ENCODE peak calls at places on chromosomes 12 and 14, in eight cellular contexts. One of them, this sample, is unnamed.

GRCh38 chr14:91714805-91715204 is 17.1 kb downstream of the CATSPERB start:
- DNase-seq in Caco-2: peak; percentile 27
- DNase-seq in lung: no peak
- DNase-seq in tibial artery: no peak
- DNase-seq in SK-N-MC: no peak
- DNase-seq in CD8-positive, alpha-beta T cell: no peak
- DNase-seq in mucosa of descending colon: peak; percentile 19
- DNase-seq in GM23248: no peak
- DNase-seq in this sample: no peak

GRCh38 chr12:130224613-130225012 is 62.3 kb downstream of the FZD10 start:
- DNase-seq in Caco-2: no peak
- DNase-seq in lung: no peak
- DNase-seq in tibial artery: no peak
- DNase-seq in SK-N-MC: no peak
- DNase-seq in CD8-positive, alpha-beta T cell: no peak
- DNase-seq in mucosa of descending colon: no peak
- DNase-seq in GM23248: no peak
- DNase-seq in this sample: no peak

GRCh38 chr12:52044284-52044983 is 6.8 kb upstream of the NR4A1 start:
- DNase-seq in Caco-2: no peak
- DNase-seq in lung: peak; percentile 52
- DNase-seq in tibial artery: peak; percentile 92
- DNase-seq in SK-N-MC: no peak
- DNase-seq in CD8-positive, alpha-beta T cell: no peak
- DNase-seq in mucosa of descending colon: no peak
- DNase-seq in GM23248: peak; percentile 94
- DNase-seq in this sample: no peak

GRCh38 chr14:53516261-53516774 is 363.2 kb upstream of the DDHD1 start:
- DNase-seq in Caco-2: no peak
- DNase-seq in lung: no peak
- DNase-seq in tibial artery: no peak
- DNase-seq in SK-N-MC: no peak
- DNase-seq in CD8-positive, alpha-beta T cell: no peak
- DNase-seq in mucosa of descending colon: no peak
- DNase-seq in GM23248: peak; percentile 89
- DNase-seq in this sample: no peak

GRCh38 chr14:91654836-91655235 is 77.0 kb downstream of the CATSPERB start:
- DNase-seq in Caco-2: no peak
- DNase-seq in lung: no peak
- DNase-seq in tibial artery: no peak
- DNase-seq in SK-N-MC: no peak
- DNase-seq in CD8-positive, alpha-beta T cell: no peak
- DNase-seq in mucosa of descending colon: no peak
- DNase-seq in GM23248: no peak
- DNase-seq in this sample: no peak

GRCh38 chr12:68479832-68480291 is 130.8 kb upstream of the RAP1B start:
- DNase-seq in Caco-2: no peak
- DNase-seq in lung: no peak
- DNase-seq in tibial artery: no peak
- DNase-seq in SK-N-MC: no peak
- DNase-seq in CD8-positive, alpha-beta T cell: no peak
- DNase-seq in mucosa of descending colon: no peak
- DNase-seq in GM23248: peak; percentile 63
- DNase-seq in this sample: no peak

GRCh38 chr14:85416771-85417170 is 113.2 kb upstream of the FLRT2 start:
- DNase-seq in Caco-2: no peak
- DNase-seq in lung: no peak
- DNase-seq in tibial artery: no peak
- DNase-seq in SK-N-MC: peak; percentile 52
- DNase-seq in CD8-positive, alpha-beta T cell: no peak
- DNase-seq in mucosa of descending colon: no peak
- DNase-seq in GM23248: peak; percentile 84
- DNase-seq in this sample: no peak

GRCh38 chr14:92387610-92388009 is 64.6 kb downstream of the SLC24A4 start:
- DNase-seq in Caco-2: no peak
- DNase-seq in lung: no peak
- DNase-seq in tibial artery: no peak
- DNase-seq in SK-N-MC: no peak
- DNase-seq in CD8-positive, alpha-beta T cell: no peak
- DNase-seq in mucosa of descending colon: no peak
- DNase-seq in GM23248: no peak
- DNase-seq in this sample: no peak

GRCh38 chr12:126862500-126862899 is 1404.5 kb upstream of the TMEM132C start:
- DNase-seq in Caco-2: no peak
- DNase-seq in lung: no peak
- DNase-seq in tibial artery: no peak
- DNase-seq in SK-N-MC: no peak
- DNase-seq in CD8-positive, alpha-beta T cell: no peak
- DNase-seq in mucosa of descending colon: no peak
- DNase-seq in GM23248: no peak
- DNase-seq in this sample: no peak

GRCh38 chr12:98895086-98895651 is 250.1 kb downstream of the APAF1 start:
- DNase-seq in Caco-2: no peak
- DNase-seq in lung: no peak
- DNase-seq in tibial artery: no peak
- DNase-seq in SK-N-MC: no peak
- DNase-seq in CD8-positive, alpha-beta T cell: no peak
- DNase-seq in mucosa of descending colon: no peak
- DNase-seq in GM23248: no peak
- DNase-seq in this sample: no peak

GRCh38 chr12:96136129-96136528 is 58.0 kb upstream of the ELK3 start:
- DNase-seq in Caco-2: no peak
- DNase-seq in lung: no peak
- DNase-seq in tibial artery: no peak
- DNase-seq in SK-N-MC: no peak
- DNase-seq in CD8-positive, alpha-beta T cell: no peak
- DNase-seq in mucosa of descending colon: no peak
- DNase-seq in GM23248: peak; percentile 58
- DNase-seq in this sample: no peak

GRCh38 chr12:108855284-108856169 is 1.9 kb downstream of the SSH1 start:
- DNase-seq in Caco-2: peak; percentile 37
- DNase-seq in lung: no peak
- DNase-seq in tibial artery: no peak
- DNase-seq in SK-N-MC: no peak
- DNase-seq in CD8-positive, alpha-beta T cell: no peak
- DNase-seq in mucosa of descending colon: no peak
- DNase-seq in GM23248: no peak
- DNase-seq in this sample: no peak

GRCh38 chr14:54025661-54026060 is 69.0 kb upstream of the BMP4 start:
- DNase-seq in Caco-2: peak; percentile 22
- DNase-seq in lung: peak; percentile 30
- DNase-seq in tibial artery: no peak
- DNase-seq in SK-N-MC: no peak
- DNase-seq in CD8-positive, alpha-beta T cell: no peak
- DNase-seq in mucosa of descending colon: peak; percentile 14
- DNase-seq in GM23248: peak; percentile 24
- DNase-seq in this sample: no peak

GRCh38 chr12:38163442-38163801 is 153.2 kb upstream of the ALG10B start:
- DNase-seq in Caco-2: no peak
- DNase-seq in lung: no peak
- DNase-seq in tibial artery: no peak
- DNase-seq in SK-N-MC: no peak
- DNase-seq in CD8-positive, alpha-beta T cell: no peak
- DNase-seq in mucosa of descending colon: no peak
- DNase-seq in GM23248: no peak
- DNase-seq in this sample: no peak

GRCh38 chr12:51972424-51972812 is 20.9 kb downstream of the ACVR1B start:
- DNase-seq in Caco-2: no peak
- DNase-seq in lung: no peak
- DNase-seq in tibial artery: no peak
- DNase-seq in SK-N-MC: no peak
- DNase-seq in CD8-positive, alpha-beta T cell: no peak
- DNase-seq in mucosa of descending colon: no peak
- DNase-seq in GM23248: no peak
- DNase-seq in this sample: no peak

DNA sequence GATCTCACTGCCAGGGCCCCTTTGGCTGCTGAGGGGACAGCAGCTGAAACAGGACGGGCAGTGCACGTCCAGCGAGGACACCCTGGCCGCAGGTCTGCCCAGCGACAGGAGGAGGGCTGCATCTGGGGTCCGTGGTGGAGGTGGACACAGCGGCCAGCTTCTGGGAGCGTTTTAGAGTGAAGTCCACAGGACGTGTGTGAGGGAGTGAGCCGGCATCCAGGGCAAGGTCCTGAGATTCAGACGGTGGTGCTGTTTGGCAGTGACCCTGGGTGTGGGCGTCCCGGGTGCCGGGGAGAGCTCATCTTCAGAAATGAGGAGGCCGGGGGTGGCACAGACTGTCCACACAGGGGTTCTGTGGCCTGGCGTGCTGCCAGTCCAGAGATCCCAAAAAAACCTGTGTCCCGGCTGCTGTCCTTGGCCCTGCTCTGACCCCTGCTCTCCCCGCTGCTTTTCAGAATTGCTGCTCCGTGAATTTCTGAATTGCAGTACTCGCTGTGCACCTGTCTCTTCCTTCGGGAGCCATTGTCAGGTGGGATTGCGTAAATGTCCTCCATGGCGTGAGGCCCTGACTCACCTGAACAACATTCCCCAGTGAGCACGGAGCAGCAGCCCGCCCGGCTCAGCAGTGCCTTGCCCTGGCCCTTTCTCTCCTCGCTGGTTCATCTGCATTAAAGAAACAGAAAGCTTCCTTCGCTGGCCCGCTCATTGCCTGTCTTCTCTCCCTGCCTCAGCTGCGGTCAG is 183.5 kb upstream of the C14orf180 start:
- DNase-seq in Caco-2: no peak
- DNase-seq in lung: peak; percentile 15
- DNase-seq in tibial artery: peak; percentile 16
- DNase-seq in SK-N-MC: no peak
- DNase-seq in CD8-positive, alpha-beta T cell: no peak
- DNase-seq in mucosa of descending colon: no peak
- DNase-seq in GM23248: no peak
- DNase-seq in this sample: no peak
- H3K9me3 ChIP-seq in Caco-2: no peaks in the 10 kb centered on the region
- H3K9me3 ChIP-seq in lung: peaks cover 19% of the 10 kb centered on the region
- H3K9me3 ChIP-seq in tibial artery: peaks cover 20% of the 10 kb centered on the region
- H3K9me3 ChIP-seq in SK-N-MC: peaks cover 3% of the 10 kb centered on the region
- H3K9me3 ChIP-seq in CD8-positive, alpha-beta T cell: peaks cover 7% of the 10 kb centered on the region
- H3K9me3 ChIP-seq in mucosa of descending colon: peaks cover 15% of the 10 kb centered on the region
- H3K9me3 ChIP-seq in GM23248: no peaks in the 10 kb centered on the region
- H3K9me3 ChIP-seq in this sample: no peaks in the 10 kb centered on the region

GRCh38 chr12:109996483-109996853 is 300 bp upstream of the GIT2 start:
- DNase-seq in Caco-2: no peak
- DNase-seq in lung: no peak
- DNase-seq in tibial artery: no peak
- DNase-seq in SK-N-MC: no peak
- DNase-seq in CD8-positive, alpha-beta T cell: no peak
- DNase-seq in mucosa of descending colon: no peak
- DNase-seq in GM23248: no peak
- DNase-seq in this sample: no peak
- H3K9me3 ChIP-seq in Caco-2: no peaks in the 10 kb centered on the region
- H3K9me3 ChIP-seq in lung: no peaks in the 10 kb centered on the region
- H3K9me3 ChIP-seq in tibial artery: no peaks in the 10 kb centered on the region
- H3K9me3 ChIP-seq in SK-N-MC: no peaks in the 10 kb centered on the region
- H3K9me3 ChIP-seq in CD8-positive, alpha-beta T cell: no peaks in the 10 kb centered on the region
- H3K9me3 ChIP-seq in mucosa of descending colon: no peaks in the 10 kb centered on the region
- H3K9me3 ChIP-seq in GM23248: no peaks in the 10 kb centered on the region
- H3K9me3 ChIP-seq in this sample: no peaks in the 10 kb centered on the region

GRCh38 chr14:31000629-31001338 is 24.7 kb upstream of the AP4S1 start:
- DNase-seq in Caco-2: no peak
- DNase-seq in lung: no peak
- DNase-seq in tibial artery: no peak
- DNase-seq in SK-N-MC: no peak
- DNase-seq in CD8-positive, alpha-beta T cell: no peak
- DNase-seq in mucosa of descending colon: no peak
- DNase-seq in GM23248: no peak
- DNase-seq in this sample: no peak

GRCh38 chr14:30995674-30996073 is 29.8 kb upstream of the AP4S1 start:
- DNase-seq in Caco-2: no peak
- DNase-seq in lung: no peak
- DNase-seq in tibial artery: no peak
- DNase-seq in SK-N-MC: no peak
- DNase-seq in CD8-positive, alpha-beta T cell: no peak
- DNase-seq in mucosa of descending colon: no peak
- DNase-seq in GM23248: no peak
- DNase-seq in this sample: no peak

GRCh38 chr14:30996892-30997659 is 28.4 kb upstream of the AP4S1 start:
- DNase-seq in Caco-2: no peak
- DNase-seq in lung: no peak
- DNase-seq in tibial artery: no peak
- DNase-seq in SK-N-MC: no peak
- DNase-seq in CD8-positive, alpha-beta T cell: no peak
- DNase-seq in mucosa of descending colon: no peak
- DNase-seq in GM23248: no peak
- DNase-seq in this sample: no peak

GRCh38 chr14:30999038-30999773 is 26.2 kb upstream of the AP4S1 start:
- DNase-seq in Caco-2: no peak
- DNase-seq in lung: no peak
- DNase-seq in tibial artery: no peak
- DNase-seq in SK-N-MC: no peak
- DNase-seq in CD8-positive, alpha-beta T cell: no peak
- DNase-seq in mucosa of descending colon: no peak
- DNase-seq in GM23248: no peak
- DNase-seq in this sample: no peak

DNA sequence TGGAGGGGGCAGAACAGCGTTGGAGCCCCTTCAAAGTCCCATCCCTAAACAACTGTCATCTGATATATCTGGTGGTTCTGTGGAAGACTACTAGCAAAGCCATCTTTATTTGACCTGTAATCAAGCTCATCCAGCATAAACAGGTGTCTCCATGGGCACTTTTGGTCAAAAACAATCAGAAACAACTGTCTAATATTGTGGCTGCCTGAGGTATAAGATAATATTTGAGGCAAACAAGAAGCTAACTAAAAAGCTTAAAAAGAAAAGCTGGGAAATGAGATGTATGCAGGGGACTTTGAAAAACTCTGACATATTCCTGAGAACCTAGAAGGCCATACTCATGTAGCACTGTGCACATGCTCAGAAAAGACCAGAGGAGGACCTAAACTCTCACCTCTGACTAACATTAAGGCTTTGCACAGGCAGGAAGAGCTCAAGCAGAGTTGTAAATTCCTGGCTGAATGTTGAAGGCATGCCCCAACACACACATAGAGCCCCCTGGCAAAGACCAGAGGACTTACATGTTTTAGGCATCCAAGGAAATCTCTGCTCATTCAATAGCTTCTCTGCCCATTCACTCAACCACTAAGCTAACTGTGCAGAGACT is 27.2 kb upstream of the AP4S1 start:
- DNase-seq in Caco-2: no peak
- DNase-seq in lung: no peak
- DNase-seq in tibial artery: no peak
- DNase-seq in SK-N-MC: no peak
- DNase-seq in CD8-positive, alpha-beta T cell: no peak
- DNase-seq in mucosa of descending colon: no peak
- DNase-seq in GM23248: no peak
- DNase-seq in this sample: no peak
- H3K9me3 ChIP-seq in Caco-2: no peaks in the 10 kb centered on the region
- H3K9me3 ChIP-seq in lung: peaks cover 3% of the 10 kb centered on the region
- H3K9me3 ChIP-seq in tibial artery: peaks cover 8% of the 10 kb centered on the region
- H3K9me3 ChIP-seq in SK-N-MC: no peaks in the 10 kb centered on the region
- H3K9me3 ChIP-seq in CD8-positive, alpha-beta T cell: no peaks in the 10 kb centered on the region
- H3K9me3 ChIP-seq in mucosa of descending colon: peaks cover 5% of the 10 kb centered on the region
- H3K9me3 ChIP-seq in GM23248: no peaks in the 10 kb centered on the region
- H3K9me3 ChIP-seq in this sample: peaks cover 8% of the 10 kb centered on the region

DNA sequence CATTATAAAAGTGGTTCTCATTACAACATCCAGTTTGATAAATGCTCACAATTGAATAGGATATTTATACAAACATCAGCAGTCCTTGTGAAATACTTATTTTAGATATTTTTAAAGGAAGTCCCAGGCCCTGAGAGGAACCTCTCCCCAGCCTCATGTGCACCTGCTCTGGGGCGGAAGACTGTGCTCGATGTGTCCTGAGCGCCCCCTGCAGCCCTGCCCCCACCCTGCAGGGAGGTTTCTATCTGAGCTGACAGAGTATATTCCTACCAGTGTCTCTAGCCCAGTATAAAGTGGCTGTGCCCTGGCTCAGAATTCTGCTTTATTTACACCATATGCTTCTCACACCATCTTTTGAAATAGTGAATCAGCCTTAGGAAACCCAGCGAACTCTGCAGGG is 1349.1 kb downstream of the TMEM121 start:
- DNase-seq in Caco-2: peak; percentile 38
- DNase-seq in lung: no peak
- DNase-seq in tibial artery: no peak
- DNase-seq in SK-N-MC: no peak
- DNase-seq in CD8-positive, alpha-beta T cell: no peak
- DNase-seq in mucosa of descending colon: peak; percentile 65
- DNase-seq in GM23248: no peak
- DNase-seq in this sample: no peak
- H3K9me3 ChIP-seq in Caco-2: no peaks in the 10 kb centered on the region
- H3K9me3 ChIP-seq in lung: peaks cover 5% of the 10 kb centered on the region
- H3K9me3 ChIP-seq in tibial artery: no peaks in the 10 kb centered on the region
- H3K9me3 ChIP-seq in SK-N-MC: no peaks in the 10 kb centered on the region
- H3K9me3 ChIP-seq in CD8-positive, alpha-beta T cell: no peaks in the 10 kb centered on the region
- H3K9me3 ChIP-seq in mucosa of descending colon: no peaks in the 10 kb centered on the region
- H3K9me3 ChIP-seq in GM23248: no peaks in the 10 kb centered on the region
- H3K9me3 ChIP-seq in this sample: no peaks in the 10 kb centered on the region

This sample was measured in T-helper 17 cell.